ENCODE peak calls at places on chromosomes 16 and 17, in four cellular contexts. P is H9, X is left ventricle myocardium superior, U is breast epithelium. K is an unnamed sample.

GRCh38 chr17:68910256-68910705 is 44.9 kb downstream of the ABCA8 start:
- DNase-seq in X (peak; percentile 36), P (no peak), U (no peak), K (no peak)

GRCh38 chr16:90008708-90009145 is 10.5 kb downstream of the DBNDD1 start:
- DNase-seq in X (no peak), U (no peak), P (no peak), K (no peak)

GRCh38 chr17:10754109-10754508 is 24.3 kb upstream of the TMEM220 start:
- DNase-seq in P (peak; percentile 87), U (no peak), X (peak; percentile 50), K (no peak)

GRCh38 chr17:64063766-64064224 is 43.4 kb upstream of the ICAM2 start:
- DNase-seq in U (no peak), P (peak; percentile 94), X (peak; percentile 69), K (peak; percentile 94)

GRCh38 chr17:49518346-49519078 is 23.4 kb downstream of the NGFR start:
- DNase-seq in P (peak; percentile 18), X (no peak), U (no peak), K (no peak)

GRCh38 chr17:20190605-20191004 is 181.4 kb downstream of the SPECC1 start:
- DNase-seq in P (no peak), U (no peak), X (no peak), K (no peak)

GRCh38 chr17:18009609-18010420 is 29.2 kb downstream of the ATPAF2 start:
- DNase-seq in X (peak; percentile 68), U (no peak), P (no peak), K (no peak)

GRCh38 chr16:2475413-2476344 is 752 bp downstream of the TBC1D24 start:
- DNase-seq in X (peak; percentile 47), P (peak; percentile 56), U (no peak), K (no peak)

GRCh38 chr16:5615868-5616642 is 518.5 kb upstream of the EEF2KMT start:
- DNase-seq in U (peak; percentile 65), P (peak; percentile 88), X (peak; percentile 57), K (peak; percentile 36)

GRCh38 chr17:47831934-47832327 is 461 bp downstream of the LRRC46 start:
- DNase-seq in P (no peak), X (no peak), U (no peak), K (no peak)

GRCh38 chr16:65662236-65662635 is 540.4 kb upstream of the CDH11 start:
- DNase-seq in P (no peak), X (no peak), U (no peak), K (no peak)

GRCh38 chr17:28118362-28118761 is 75.9 kb downstream of the NLK start:
- DNase-seq in P (no peak), X (no peak), U (no peak), K (no peak)

GRCh38 chr17:65660947-65661346 is 99.5 kb upstream of the AXIN2 start:
- DNase-seq in U (no peak), X (no peak), P (no peak), K (no peak)

GRCh38 chr16:31402687-31403086 is 9.6 kb downstream of the ITGAD start:
- DNase-seq in P (no peak), X (no peak), U (no peak), K (no peak)

GRCh38 chr17:39916918-39917317 is 1.5 kb downstream of the GSDMB start:
- DNase-seq in P (no peak), X (no peak), U (no peak), K (no peak)

GRCh38 chr17:75345514-75346167 is 56.4 kb upstream of the SLC25A19 start:
- DNase-seq in P (peak; percentile 63), X (no peak), U (no peak), K (no peak)

GRCh38 chr16:14132696-14133048 is 61.6 kb downstream of the MRTFB start:
- DNase-seq in P (no peak), U (no peak), X (no peak), K (no peak)

GRCh38 chr16:30924086-30924714 is 828 bp downstream of the FBXL19 start:
- DNase-seq in X (peak; percentile 54), U (no peak), P (no peak), K (peak; percentile 86)

GRCh38 chr17:72591500-72592241 is 470.9 kb downstream of the SOX9 start:
- DNase-seq in U (no peak), X (peak; percentile 29), P (peak; percentile 63), K (peak; percentile 82)

GRCh38 chr17:10149573-10150399 is 48.6 kb downstream of the GAS7 start:
- DNase-seq in U (no peak), X (no peak), P (no peak), K (no peak)

GRCh38 chr16:55495616-55496289 is 13.1 kb upstream of the LPCAT2 start:
- DNase-seq in P (peak; percentile 17), U (no peak), X (no peak), K (no peak)

GRCh38 chr16:77662241-77662640 is 60.1 kb upstream of the NUDT7 start:
- DNase-seq in X (no peak), U (no peak), P (no peak), K (no peak)

GRCh38 chr17:21378553-21378952 is 2.4 kb downstream of the KCNJ12 start:
- DNase-seq in X (no peak), U (no peak), P (peak; percentile 62), K (no peak)

GRCh38 chr17:80030730-80031410 is 4.8 kb downstream of the TBC1D16 start:
- DNase-seq in U (peak; percentile 87), X (no peak), P (no peak), K (no peak)